ENCODE peak calls at places on chromosome 2, in eight cellular contexts. N, I, Z, E, F, C, S and J are unnamed samples.

GRCh38 chr2:47309952-47310800 is 92.8 kb upstream of the MSH2 start:
- DNase-seq in I (peak; percentile 51), F (no peak), N (peak; percentile 90), Z (no peak), E (peak; percentile 70), S (peak; percentile 96), C (peak; percentile 100), J (no peak)

GRCh38 chr2:174009488-174010223 is 44.5 kb upstream of the SP3 start:
- DNase-seq in Z (no peak), S (no peak), C (no peak), E (no peak), F (no peak), N (no peak), I (peak; percentile 64), J (no peak)

GRCh38 chr2:78541451-78542267 is 483.8 kb upstream of the REG3G start:
- DNase-seq in S (peak; percentile 98), I (no peak), C (no peak), Z (no peak), F (no peak), N (peak; percentile 39), E (peak; percentile 54), J (no peak)

GRCh38 chr2:9097871-9098270 is 94.4 kb upstream of the MBOAT2 start:
- DNase-seq in Z (peak; percentile 26), F (no peak), C (no peak), S (no peak), E (no peak), N (no peak), I (no peak), J (no peak)

GRCh38 chr2:97931118-97931850 is 64.5 kb downstream of the TMEM131 start:
- DNase-seq in S (no peak), N (no peak), I (no peak), E (no peak), Z (no peak), F (no peak), C (no peak), J (no peak)

GRCh38 chr2:166173263-166173662 is 45.4 kb upstream of the SCN1A start:
- DNase-seq in Z (no peak), E (no peak), F (no peak), N (no peak), C (no peak), I (no peak), S (no peak), J (no peak)

GRCh38 chr2:185644828-185645227 is 93.8 kb upstream of the FSIP2 start:
- DNase-seq in E (no peak), I (no peak), Z (no peak), S (no peak), F (no peak), C (no peak), N (no peak), J (no peak)

GRCh38 chr2:206229642-206230041 is 44.8 kb upstream of the ZDBF2 start:
- DNase-seq in C (no peak), Z (no peak), S (no peak), I (no peak), E (no peak), F (no peak), N (no peak), J (no peak)

GRCh38 chr2:66547887-66548286 is 113.0 kb downstream of the MEIS1 start:
- DNase-seq in Z (no peak), N (no peak), C (no peak), S (no peak), F (no peak), E (no peak), I (no peak), J (no peak)

GRCh38 chr2:221649045-221649444 is 76.9 kb upstream of the EPHA4 start:
- DNase-seq in C (no peak), Z (no peak), I (no peak), F (no peak), E (no peak), N (no peak), S (no peak), J (no peak)

GRCh38 chr2:188495990-188496431 is 204.3 kb downstream of the GULP1 start:
- DNase-seq in Z (peak; percentile 29), F (no peak), C (no peak), N (no peak), I (peak; percentile 74), S (no peak), E (no peak), J (no peak)

GRCh38 chr2:37880546-37880945 is 44.5 kb upstream of the RMDN2 start:
- DNase-seq in N (no peak), Z (no peak), E (no peak), C (no peak), F (no peak), I (no peak), S (peak; percentile 9), J (no peak)

GRCh38 chr2:202221873-202222272 is 16.5 kb downstream of the SUMO1 start:
- DNase-seq in C (no peak), F (no peak), I (peak; percentile 56), N (no peak), Z (peak; percentile 10), E (peak; percentile 23), S (no peak), J (no peak)

GRCh38 chr2:237507478-237507877 is 20.4 kb downstream of the MLPH start:
- DNase-seq in N (no peak), I (no peak), Z (no peak), S (no peak), C (no peak), F (no peak), E (no peak), J (no peak)
- TF ChIP-seq USF2 in N (no peak), I (no peak), Z (no peak), S (no peak), C (no peak), F (no peak), E (no peak), J (no peak)

GRCh38 chr2:55231546-55232083 is 478 bp downstream of the CLHC1 start:
- DNase-seq in Z (no peak), S (no peak), N (no peak), F (no peak), I (peak; percentile 10), E (peak; percentile 46), C (no peak), J (no peak)
- TF ChIP-seq USF2 in Z (no peak), S (peak; percentile 49), N (no peak), F (no peak), I (no peak), E (no peak), C (no peak), J (no peak)

DNA sequence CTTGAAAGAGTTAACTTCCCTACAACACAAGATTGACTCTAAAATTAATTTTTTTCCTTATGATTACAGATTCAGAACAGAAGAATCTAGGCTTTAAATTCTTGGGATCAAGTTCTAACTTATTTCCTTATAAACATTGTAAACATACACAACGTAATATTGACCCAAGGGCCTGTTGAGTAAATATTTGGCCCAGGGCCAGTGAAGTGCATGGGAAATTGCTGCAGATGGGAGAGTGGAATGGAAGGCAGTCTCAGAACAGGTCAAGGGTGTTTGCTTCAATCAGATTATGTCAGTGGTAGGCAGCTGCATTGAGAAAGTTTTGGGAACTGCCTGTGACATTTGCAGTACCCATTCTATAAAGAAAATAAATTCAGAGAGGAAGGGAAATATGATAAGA is 137.6 kb downstream of the MYO1B start:
- DNase-seq in S (peak; percentile 87), Z (no peak), N (peak; percentile 84), C (no peak), I (peak; percentile 81), F (no peak), E (no peak), J (no peak)
- TF ChIP-seq USF2 in S (no peak), Z (no peak), N (no peak), C (no peak), I (no peak), F (no peak), E (no peak), J (no peak)

GRCh38 chr2:177633111-177633510 is 240.5 kb downstream of the AGPS start:
- DNase-seq in F (no peak), N (no peak), C (no peak), S (no peak), Z (no peak), I (no peak), E (no peak), J (no peak)
- TF ChIP-seq USF2 in F (no peak), N (no peak), C (no peak), S (no peak), Z (no peak), I (no peak), E (no peak), J (no peak)

GRCh38 chr2:219536425-219536824 is 7.2 kb downstream of the CHPF start:
- DNase-seq in E (no peak), Z (no peak), I (no peak), F (no peak), N (no peak), C (no peak), S (no peak), J (no peak)

GRCh38 chr2:219539295-219539788 is 4.3 kb downstream of the CHPF start:
- DNase-seq in C (no peak), Z (no peak), E (no peak), F (no peak), S (no peak), N (no peak), I (no peak), J (no peak)

GRCh38 chr2:219538488-219539294 is 4.9 kb downstream of the CHPF start:
- DNase-seq in S (no peak), C (no peak), I (peak; percentile 25), F (no peak), E (no peak), N (no peak), Z (no peak), J (no peak)

GRCh38 chr2:219536967-219537366 is 6.6 kb downstream of the CHPF start:
- DNase-seq in Z (no peak), E (no peak), F (no peak), S (no peak), C (no peak), N (no peak), I (no peak), J (no peak)

GRCh38 chr2:219537657-219538487 is 5.7 kb downstream of the CHPF start:
- DNase-seq in C (no peak), F (no peak), I (no peak), E (no peak), Z (no peak), S (peak; percentile 68), N (no peak), J (peak; percentile 51)
- TF ChIP-seq USF2 in C (no peak), F (no peak), I (no peak), E (no peak), Z (no peak), S (no peak), N (no peak), J (no peak)

DNA sequence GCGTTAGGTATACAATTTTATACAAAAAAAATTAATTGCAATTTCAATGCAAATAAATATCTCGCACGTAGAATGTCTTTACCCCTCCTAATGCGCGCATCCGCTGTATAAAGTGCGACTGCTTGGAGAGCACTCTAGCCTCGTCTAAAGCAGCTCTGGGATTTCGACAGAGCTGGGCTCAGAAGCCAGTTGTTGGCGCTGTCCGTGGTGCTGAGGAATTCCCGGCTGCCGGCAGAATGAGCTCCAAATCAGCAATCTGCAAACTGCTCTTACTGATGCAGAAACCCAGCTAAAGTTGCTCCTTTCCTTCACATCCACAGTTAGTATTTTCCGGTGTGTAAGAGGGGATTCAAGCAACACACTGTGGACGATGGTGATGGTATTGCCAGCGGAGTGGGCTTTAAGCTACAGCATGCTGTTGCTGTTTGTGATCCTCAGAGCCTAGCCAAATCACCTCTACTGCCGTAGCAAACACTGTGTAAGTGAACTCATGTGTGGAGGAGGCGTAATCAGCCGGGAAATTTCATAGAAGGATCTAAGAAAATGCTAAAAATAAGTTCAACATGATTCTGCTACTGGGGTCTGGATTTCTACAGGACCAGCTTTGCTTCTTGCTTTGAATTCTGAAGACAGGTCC is at the start of gene VWC2L:
- DNase-seq in N (peak; percentile 61), F (peak; percentile 79), S (peak; percentile 58), I (peak; percentile 76), Z (peak; percentile 43), E (peak; percentile 5), C (no peak), J (peak; percentile 91)
- TF ChIP-seq USF2 in N (no peak), F (no peak), S (peak; percentile 23), I (no peak), Z (no peak), E (no peak), C (no peak), J (peak; percentile 24)